ENCODE peak calls at places on chromosomes 16 and 17, in six cellular contexts. N, E, A, F, T and K are unnamed samples.

GRCh38 chr17:1724351-1724868 is at the start of gene WDR81:
- DNase-seq in F (peak; percentile 90), E (peak; percentile 97), N (peak; percentile 87), A (peak; percentile 77), T (no peak), K (peak; percentile 85)

GRCh38 chr16:71895679-71896385 is 501 bp downstream of the IST1 start:
- DNase-seq in T (no peak), N (peak; percentile 69), E (peak; percentile 47), F (peak; percentile 55), A (peak; percentile 89), K (no peak)

GRCh38 chr17:77496831-77497577 is 356.2 kb downstream of the SEC14L1 start:
- DNase-seq in N (no peak), E (no peak), T (no peak), A (no peak), F (no peak), K (no peak)

GRCh38 chr17:7887038-7887481 is 1.5 kb upstream of the CHD3 start:
- DNase-seq in E (no peak), N (no peak), A (no peak), T (no peak), F (no peak), K (no peak)

GRCh38 chr16:81353895-81354294 is 39.1 kb downstream of the GAN start:
- DNase-seq in N (no peak), E (no peak), T (no peak), F (no peak), A (no peak), K (no peak)

GRCh38 chr17:32697728-32698625 is 178.9 kb downstream of the MYO1D start:
- DNase-seq in E (no peak), A (no peak), T (no peak), N (peak; percentile 29), F (no peak), K (no peak)

GRCh38 chr16:15996432-15997109 is 47.2 kb downstream of the ABCC1 start:
- DNase-seq in T (no peak), N (peak; percentile 95), A (no peak), F (peak; percentile 97), E (peak; percentile 60), K (no peak)

GRCh38 chr16:55010492-55011260 is 80.0 kb downstream of the IRX5 start:
- DNase-seq in A (no peak), N (no peak), E (no peak), T (no peak), F (no peak), K (no peak)

GRCh38 chr17:28173801-28174200 is 131.3 kb downstream of the NLK start:
- DNase-seq in N (no peak), T (no peak), A (no peak), E (no peak), F (no peak), K (no peak)

GRCh38 chr17:1710807-1711553 is 803 bp upstream of the TLCD2 start:
- DNase-seq in N (peak; percentile 44), A (no peak), F (no peak), E (no peak), T (no peak), K (no peak)

GRCh38 chr16:19884611-19885455 is at the start of gene GPRC5B:
- DNase-seq in E (peak; percentile 56), T (no peak), N (peak; percentile 58), A (peak; percentile 64), F (no peak), K (peak; percentile 22)

GRCh38 chr17:50465171-50465570 is 3.5 kb downstream of the CHAD start:
- DNase-seq in A (no peak), N (no peak), T (no peak), E (no peak), F (no peak), K (no peak)

GRCh38 chr17:82933006-82933310 is 93.1 kb upstream of the ZNF750 start:
- DNase-seq in E (no peak), T (no peak), F (no peak), N (no peak), A (no peak), K (no peak)

GRCh38 chr17:60947100-60947499 is 269.4 kb downstream of the BCAS3 start:
- DNase-seq in E (no peak), F (peak; percentile 60), N (peak; percentile 68), A (no peak), T (no peak), K (no peak)

GRCh38 chr17:49360796-49361128 is 1.3 kb downstream of the ZNF652 start:
- DNase-seq in F (no peak), N (no peak), E (no peak), A (no peak), T (no peak), K (no peak)

GRCh38 chr16:1538804-1539520 is 5.5 kb downstream of the TMEM204 start:
- DNase-seq in F (no peak), N (no peak), A (no peak), T (no peak), E (no peak), K (no peak)

GRCh38 chr16:75620326-75621169 is 2.5 kb downstream of the ADAT1 start:
- DNase-seq in T (no peak), N (no peak), A (no peak), F (no peak), E (no peak), K (no peak)

GRCh38 chr17:41664172-41664457 is 24.6 kb upstream of the EIF1 start:
- DNase-seq in A (no peak), F (no peak), E (no peak), N (no peak), T (no peak), K (no peak)

GRCh38 chr17:52724578-52724977 is 566.1 kb upstream of the CA10 start:
- DNase-seq in T (no peak), E (no peak), F (no peak), A (no peak), N (no peak), K (no peak)